ENCODE peak calls at places on chromosomes 11 and 22, in five cellular contexts. E is CD4-positive, CD25-positive, alpha-beta regulatory T cell; Z is ovary; H is heart left ventricle; S is astrocyte of the cerebellum. L is an unnamed sample.

GRCh38 chr11:48142886-48143285 is 73.7 kb upstream of the OR4B1 start:
- DNase-seq in Z (no peak), H (no peak), S (no peak), E (no peak), L (no peak)

GRCh38 chr11:95231881-95232605 is 1.0 kb upstream of the SESN3 start:
- DNase-seq in H (peak), Z (peak), S (no peak), E (peak), L (no peak)

GRCh38 chr11:113874096-113874919 is 1.1 kb downstream of the USP28 start:
- DNase-seq in S (no peak), H (no peak), E (no peak), Z (no peak), L (no peak)

GRCh38 chr11:83019888-83020579 is 51.7 kb downstream of the RAB30 start:
- DNase-seq in S (no peak), Z (no peak), E (no peak), H (peak), L (no peak)

GRCh38 chr11:19996591-19996990 is 163.7 kb downstream of the DBX1 start:
- DNase-seq in E (no peak), S (no peak), H (no peak), Z (no peak), L (no peak)

GRCh38 chr11:117456027-117456720 is 128.5 kb downstream of the CEP164 start:
- DNase-seq in H (no peak), Z (no peak), S (no peak), E (peak), L (no peak)

GRCh38 chr11:121452609-121453150 is at the start of gene SORL1-AS1:
- DNase-seq in H (no peak), Z (no peak), S (no peak), E (peak), L (no peak)

GRCh38 chr11:20754957-20755356 is 85.6 kb downstream of the NELL1 start:
- DNase-seq in S (no peak), Z (no peak), E (no peak), H (no peak), L (peak)

GRCh38 chr11:61082931-61083531 is 19.3 kb upstream of the CD5 start:
- DNase-seq in H (no peak), E (peak), S (no peak), Z (no peak), L (no peak)

GRCh38 chr11:116882386-116882785 is 45.0 kb upstream of the APOA1 start:
- DNase-seq in Z (no peak), S (peak), H (no peak), E (no peak), L (no peak)

GRCh38 chr11:88520391-88520790 is 182.9 kb upstream of the CTSC start:
- DNase-seq in H (no peak), E (no peak), Z (no peak), S (no peak), L (no peak)

GRCh38 chr22:21816787-21817496 is 50.5 kb downstream of the MAPK1 start:
- DNase-seq in E (peak), H (no peak), Z (no peak), S (peak), L (peak)

GRCh38 chr11:15913261-15913660 is 443.1 kb downstream of the SOX6 start:
- DNase-seq in S (no peak), H (no peak), Z (no peak), E (no peak), L (no peak)

GRCh38 chr11:6328321-6328720 is 8.0 kb upstream of the CAVIN3 start:
- DNase-seq in H (no peak), Z (no peak), S (no peak), E (no peak), L (no peak)

GRCh38 chr11:37616291-37616690 is 1018.3 kb upstream of the RAG2 start:
- DNase-seq in Z (no peak), S (no peak), E (no peak), H (no peak), L (no peak)

GRCh38 chr11:44269369-44270351 is 40.3 kb downstream of the ALX4 start:
- DNase-seq in Z (peak), S (no peak), E (no peak), H (no peak), L (no peak)

GRCh38 chr11:114274637-114275036 is 21.6 kb upstream of the NNMT start:
- DNase-seq in S (no peak), Z (no peak), H (no peak), E (no peak), L (no peak)

GRCh38 chr11:64763804-64764611 is 4.2 kb upstream of the PYGM start:
- DNase-seq in Z (peak), S (no peak), H (no peak), E (peak), L (peak)
- H3K4me3 ChIP-seq in Z (no peak), S (no peak), H (no peak), E (peak), L (peak)

GRCh38 chr22:43289551-43289963 is 53.6 kb downstream of the SCUBE1 start:
- DNase-seq in S (no peak), H (peak), E (no peak), Z (peak), L (no peak)
- H3K4me3 ChIP-seq in S (peak), H (peak), E (no peak), Z (peak), L (no peak)

GRCh38 chr11:73312036-73312435 is 4.0 kb downstream of the ARHGEF17 start:
- DNase-seq in Z (no peak), S (no peak), H (no peak), E (no peak), L (no peak)
- H3K4me3 ChIP-seq in Z (peak), S (peak), H (peak), E (no peak), L (no peak)

GRCh38 chr11:128813729-128814128 is 53.4 kb downstream of the KCNJ1 start:
- DNase-seq in Z (no peak), S (no peak), E (no peak), H (no peak), L (no peak)

GRCh38 chr11:128809128-128809527 is 58.0 kb downstream of the KCNJ1 start:
- DNase-seq in H (no peak), Z (no peak), S (no peak), E (no peak), L (no peak)

GRCh38 chr11:128819198-128819597 is 47.9 kb downstream of the KCNJ1 start:
- DNase-seq in S (no peak), Z (no peak), H (no peak), E (no peak), L (no peak)

GRCh38 chr11:128810784-128811514 is 56.1 kb downstream of the KCNJ1 start:
- DNase-seq in E (no peak), S (no peak), Z (no peak), H (no peak), L (no peak)

GRCh38 chr11:128814856-128815705 is 52.0 kb downstream of the KCNJ1 start:
- DNase-seq in H (peak), E (no peak), S (peak), Z (no peak), L (no peak)
- H3K4me3 ChIP-seq in H (no peak), E (no peak), S (no peak), Z (no peak), L (no peak)

GRCh38 chr11:34798985-34799384 is 117.2 kb downstream of the APIP start:
- DNase-seq in Z (no peak), E (no peak), H (no peak), S (no peak), L (no peak)
- H3K4me3 ChIP-seq in Z (no peak), E (no peak), H (no peak), S (no peak), L (no peak)

GRCh38 chr22:19222242-19223005 is 43.9 kb upstream of the SLC25A1 start:
- DNase-seq in E (no peak), S (no peak), Z (no peak), H (no peak), L (no peak)
- H3K4me3 ChIP-seq in E (no peak), S (no peak), Z (no peak), H (no peak), L (no peak)

DNA sequence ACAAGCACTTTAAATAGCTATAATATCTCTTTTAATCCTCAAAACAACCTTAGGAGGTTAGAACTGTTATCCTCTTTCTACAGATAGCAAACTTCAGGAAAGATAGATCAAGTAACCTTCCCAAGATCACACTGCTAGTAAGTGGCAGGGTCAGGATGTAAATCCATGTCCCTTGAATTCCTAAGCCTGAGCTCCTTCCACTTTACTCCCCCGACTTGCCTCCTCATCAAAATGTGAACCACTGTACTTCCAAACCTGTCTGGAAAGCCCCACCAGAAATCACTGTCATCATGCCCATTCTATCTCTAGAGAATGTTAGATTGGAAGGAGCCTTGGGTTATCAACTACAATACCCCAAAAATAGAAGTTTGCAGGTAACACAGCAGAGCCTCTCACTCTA is 33.7 kb downstream of the ME3 start:
- DNase-seq in E (no peak), Z (no peak), S (no peak), H (no peak), L (no peak)
- H3K4me3 ChIP-seq in E (no peak), Z (no peak), S (no peak), H (no peak), L (no peak)

DNA sequence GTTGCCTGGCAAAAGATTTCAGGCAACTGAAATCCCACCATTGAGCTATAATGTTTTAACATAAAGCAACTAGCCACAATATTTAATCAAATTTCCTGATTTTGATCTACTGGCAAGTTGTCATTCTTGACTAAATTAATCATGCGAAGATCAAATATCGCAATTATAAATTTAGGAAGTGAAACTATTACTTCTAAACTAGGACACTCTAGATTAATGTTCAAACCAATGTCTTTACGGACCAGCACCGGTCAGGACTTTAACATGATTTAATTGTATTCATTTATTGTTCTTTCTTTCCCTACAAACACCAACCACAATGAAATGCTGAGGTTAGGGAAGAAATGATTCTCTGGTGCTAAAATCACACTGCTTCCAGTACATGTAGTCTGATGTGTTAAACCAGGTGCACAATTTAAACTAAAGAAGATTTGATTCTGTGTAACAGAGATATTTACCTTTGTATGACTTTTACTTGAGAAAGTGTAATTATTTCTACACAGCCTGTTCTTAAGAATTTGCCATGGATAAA is 14.9 kb downstream of the GAS2 start:
- DNase-seq in Z (no peak), S (no peak), E (no peak), H (no peak), L (no peak)
- H3K4me3 ChIP-seq in Z (no peak), S (no peak), E (no peak), H (no peak), L (no peak)

DNA sequence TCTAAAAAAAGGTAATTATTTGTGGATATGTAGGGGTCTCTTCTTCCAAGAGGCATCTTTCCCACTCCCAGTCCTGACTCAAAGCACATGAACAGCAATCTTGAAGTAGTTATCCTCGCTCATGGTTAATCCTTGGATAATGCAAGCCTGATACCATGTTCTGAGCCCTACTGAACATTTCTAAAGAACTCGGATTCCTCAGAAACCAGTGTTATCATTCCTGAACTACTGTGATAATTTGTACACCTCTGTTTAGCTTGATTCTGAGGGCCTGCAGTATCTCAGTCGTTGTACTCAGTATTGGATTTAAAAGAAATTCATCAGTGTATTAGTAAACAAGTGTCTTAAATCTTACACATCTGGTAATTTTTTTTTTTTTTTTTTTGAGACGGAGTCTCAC is 22.3 kb upstream of the RCE1 start:
- DNase-seq in H (no peak), S (no peak), E (no peak), Z (no peak), L (no peak)
- H3K4me3 ChIP-seq in H (no peak), S (no peak), E (no peak), Z (no peak), L (no peak)

L was measured in Jurkat, Clone E6-1.